ENCODE peak calls at places on chromosomes 4 and X, in eight cellular contexts. P is left ventricle myocardium superior; W is glutamatergic neuron; B is CD8-positive, alpha-beta T cell; O is psoas muscle; F is naive B cell; A is activated naive CD4-positive, alpha-beta T cell; I is stimulated activated CD4-positive, alpha-beta T cell treated with anti-CD3 and anti-CD28 coated beads, Interleukin-2, amount 100 ng/mL, for 48 hours. X is an unnamed sample.
A peak's percentile ranks its signal among the peaks of the same experiment; 100 is the strongest.

GRCh38 chrX:107107459-107107858 is 11.2 kb downstream of the RBM41 start:
- DNase-seq in P (no peak), W (no peak), B (no peak), O (no peak), F (no peak), A (no peak), I (no peak), X (no peak)

GRCh38 chrX:80578518-80579105 is 158.4 kb downstream of the TENT5D start:
- DNase-seq in P (no peak), W (no peak), B (no peak), O (no peak), F (no peak), A (no peak), I (no peak), X (no peak)

GRCh38 chrX:53494427-53494826 is 60.3 kb upstream of the HSD17B10 start:
- DNase-seq in P (no peak), W (no peak), B (no peak), O (no peak), F (no peak), A (no peak), I (no peak), X (no peak)

GRCh38 chrX:50920132-50920531 is 9.6 kb downstream of the BMP15 start:
- DNase-seq in P (no peak), W (no peak), B (no peak), O (no peak), F (no peak), A (no peak), I (no peak), X (no peak)

GRCh38 chr4:10078481-10079233 is 37.9 kb downstream of the WDR1 start:
- DNase-seq in P (peak; percentile 23), W (no peak), B (no peak), O (no peak), F (no peak), A (no peak), I (no peak), X (no peak)

GRCh38 chrX:38882894-38883620 is 81.8 kb downstream of the MID1IP1 start:
- DNase-seq in P (no peak), W (no peak), B (no peak), O (peak; percentile 35), F (no peak), A (no peak), I (no peak), X (no peak)

GRCh38 chr4:95580226-95580625 is 31.5 kb upstream of the UNC5C start:
- DNase-seq in P (no peak), W (no peak), B (no peak), O (no peak), F (no peak), A (no peak), I (no peak), X (no peak)

GRCh38 chrX:128106630-128107029 is 54.4 kb upstream of the ACTRT1 start:
- DNase-seq in P (no peak), W (no peak), B (no peak), O (no peak), F (no peak), A (no peak), I (no peak), X (peak; percentile 60)

GRCh38 chr4:144355809-144356757 is 215.6 kb upstream of the GYPA start:
- DNase-seq in P (no peak), W (peak; percentile 44), B (no peak), O (no peak), F (no peak), A (no peak), I (no peak), X (no peak)

GRCh38 chr4:143773998-143774898 is 73.8 kb upstream of the FREM3 start:
- DNase-seq in P (no peak), W (peak; percentile 54), B (peak; percentile 5), O (no peak), F (peak; percentile 62), A (no peak), I (peak; percentile 23), X (peak; percentile 46)

GRCh38 chr4:153014460-153014859 is 78.3 kb downstream of the FHDC1 start:
- DNase-seq in P (no peak), W (no peak), B (no peak), O (no peak), F (no peak), A (no peak), I (no peak), X (no peak)

GRCh38 chr4:63919636-63920365 is 489.4 kb downstream of the TECRL start:
- DNase-seq in P (no peak), W (no peak), B (no peak), O (no peak), F (no peak), A (no peak), I (no peak), X (no peak)

GRCh38 chrX:36856849-36857248 is 151.3 kb upstream of the FAM47C start:
- DNase-seq in P (no peak), W (no peak), B (no peak), O (no peak), F (no peak), A (no peak), I (no peak), X (peak; percentile 43)

GRCh38 chr4:161949941-161950725 is 213.7 kb downstream of the FSTL5 start:
- DNase-seq in P (no peak), W (no peak), B (no peak), O (no peak), F (no peak), A (no peak), I (no peak), X (no peak)

GRCh38 chr4:174157106-174157607 is 126.3 kb downstream of the FBXO8 start:
- DNase-seq in P (no peak), W (no peak), B (no peak), O (no peak), F (no peak), A (no peak), I (no peak), X (no peak)

GRCh38 chr4:8181844-8182243 is 17.2 kb upstream of the SH3TC1 start:
- DNase-seq in P (peak; percentile 73), W (no peak), B (no peak), O (no peak), F (no peak), A (no peak), I (no peak), X (no peak)

GRCh38 chr4:169436734-169437133 is 166.0 kb upstream of the SH3RF1 start:
- DNase-seq in P (no peak), W (no peak), B (no peak), O (no peak), F (no peak), A (no peak), I (no peak), X (no peak)

GRCh38 chr4:138507527-138507926 is 265.4 kb upstream of the SLC7A11 start:
- DNase-seq in P (no peak), W (no peak), B (no peak), O (no peak), F (no peak), A (no peak), I (no peak), X (no peak)

GRCh38 chr4:118288097-118288496 is 64.7 kb downstream of the PRSS12 start:
- DNase-seq in P (no peak), W (no peak), B (no peak), O (no peak), F (no peak), A (no peak), I (no peak), X (no peak)